ENCODE peak calls at places on chromosomes 5 and 9, in nine cellular contexts. J, U, P, Q, L, F, V, R and M are unnamed samples.

GRCh38 chr9:122810306-122810946 is 10.5 kb downstream of the OR1K1 start:
- DNase-seq in J (peak; percentile 82), U (peak; percentile 74), P (peak; percentile 84), Q (peak; percentile 50), L (peak; percentile 79), F (no peak), V (peak; percentile 84), R (peak; percentile 78), M (peak; percentile 52)

GRCh38 chr5:131528682-131529081 is 106.3 kb downstream of the RAPGEF6 start:
- DNase-seq in J (no peak), U (no peak), P (peak; percentile 80), Q (no peak), L (no peak), F (no peak), V (no peak), R (no peak), M (no peak)

GRCh38 chr5:160237571-160238093 is 8.3 kb downstream of the FABP6 start:
- DNase-seq in J (no peak), U (no peak), P (no peak), Q (no peak), L (no peak), F (no peak), V (no peak), R (no peak), M (no peak)

GRCh38 chr5:163269624-163270023 is 167.8 kb upstream of the CCNG1 start:
- DNase-seq in J (no peak), U (no peak), P (no peak), Q (no peak), L (peak; percentile 0), F (no peak), V (no peak), R (peak; percentile 4), M (no peak)

GRCh38 chr5:10586008-10586407 is 22.1 kb downstream of the ANKRD33B start:
- DNase-seq in J (no peak), U (no peak), P (no peak), Q (no peak), L (no peak), F (no peak), V (no peak), R (no peak), M (no peak)

GRCh38 chr9:107389617-107390071 is 99.9 kb downstream of the KLF4 start:
- DNase-seq in J (peak; percentile 85), U (no peak), P (peak; percentile 87), Q (no peak), L (no peak), F (peak; percentile 77), V (no peak), R (peak; percentile 13), M (no peak)

GRCh38 chr9:77177894-77178794 is 810 bp downstream of the VPS13A start:
- DNase-seq in J (peak; percentile 76), U (peak; percentile 56), P (peak; percentile 68), Q (peak; percentile 50), L (peak; percentile 70), F (no peak), V (peak; percentile 63), R (peak; percentile 32), M (peak; percentile 41)

GRCh38 chr5:1516615-1517601 is 6.9 kb downstream of the LPCAT1 start:
- DNase-seq in J (peak; percentile 54), U (peak; percentile 9), P (no peak), Q (no peak), L (no peak), F (peak; percentile 65), V (no peak), R (peak; percentile 48), M (no peak)

GRCh38 chr5:31329722-31330121 is 136.2 kb downstream of the CDH6 start:
- DNase-seq in J (no peak), U (no peak), P (no peak), Q (no peak), L (no peak), F (no peak), V (no peak), R (no peak), M (no peak)

GRCh38 chr5:135810188-135810943 is 24.1 kb upstream of the SLC25A48 start:
- DNase-seq in J (peak; percentile 72), U (no peak), P (no peak), Q (no peak), L (no peak), F (no peak), V (no peak), R (no peak), M (no peak)

GRCh38 chr9:133792721-133793470 is 54.7 kb upstream of the SARDH start:
- DNase-seq in J (peak; percentile 88), U (peak; percentile 85), P (peak; percentile 51), Q (peak; percentile 7), L (peak; percentile 58), F (no peak), V (peak; percentile 21), R (peak; percentile 70), M (peak; percentile 48)

GRCh38 chr5:45639038-45639437 is 57.1 kb downstream of the HCN1 start:
- DNase-seq in J (no peak), U (no peak), P (no peak), Q (no peak), L (no peak), F (no peak), V (no peak), R (no peak), M (no peak)

GRCh38 chr5:163509288-163510040 is 4.0 kb downstream of the MAT2B start:
- DNase-seq in J (no peak), U (no peak), P (peak; percentile 93), Q (no peak), L (no peak), F (peak; percentile 81), V (peak; percentile 21), R (peak; percentile 55), M (peak; percentile 19)

GRCh38 chr9:128067898-128068655 is at the start of gene SLC25A25:
- DNase-seq in J (peak; percentile 100), U (peak; percentile 100), P (peak; percentile 99), Q (peak; percentile 100), L (peak; percentile 99), F (peak; percentile 99), V (peak; percentile 99), R (peak; percentile 99), M (peak; percentile 100)

GRCh38 chr5:97923496-97923895 is 740.4 kb upstream of the RIOK2 start:
- DNase-seq in J (no peak), U (no peak), P (peak; percentile 30), Q (no peak), L (no peak), F (no peak), V (no peak), R (no peak), M (no peak)

GRCh38 chr9:110996436-110997224 is 41.6 kb downstream of the LPAR1 start:
- DNase-seq in J (peak; percentile 89), U (no peak), P (no peak), Q (no peak), L (no peak), F (no peak), V (no peak), R (no peak), M (no peak)

GRCh38 chr5:1003296-1003937 is 5.2 kb upstream of the NKD2 start:
- DNase-seq in J (peak; percentile 63), U (peak; percentile 24), P (peak; percentile 63), Q (no peak), L (no peak), F (peak; percentile 95), V (peak; percentile 35), R (no peak), M (peak; percentile 20)

GRCh38 chr9:130607640-130608420 is 28.5 kb downstream of the FUBP3 start:
- DNase-seq in J (no peak), U (no peak), P (no peak), Q (no peak), L (no peak), F (no peak), V (no peak), R (no peak), M (no peak)

GRCh38 chr5:90640484-90641059 is 82.0 kb downstream of the ADGRV1 start:
- DNase-seq in J (no peak), U (no peak), P (no peak), Q (no peak), L (no peak), F (no peak), V (no peak), R (no peak), M (no peak)

GRCh38 chr9:3359048-3359692 is 166.6 kb downstream of the RFX3 start:
- DNase-seq in J (no peak), U (no peak), P (no peak), Q (no peak), L (peak; percentile 11), F (no peak), V (no peak), R (no peak), M (no peak)

GRCh38 chr5:95940758-95941682 is 20.6 kb downstream of the ELL2 start:
- DNase-seq in J (no peak), U (no peak), P (no peak), Q (no peak), L (no peak), F (no peak), V (no peak), R (no peak), M (no peak)
- H3K4me3 ChIP-seq in J (no peak overlapping the region), U (no peak overlapping the region), P (no peak overlapping the region), Q (no peak overlapping the region), L (no peak overlapping the region), F (no peak overlapping the region), V (no peak overlapping the region), R (no peak overlapping the region), M (no peak overlapping the region)

DNA sequence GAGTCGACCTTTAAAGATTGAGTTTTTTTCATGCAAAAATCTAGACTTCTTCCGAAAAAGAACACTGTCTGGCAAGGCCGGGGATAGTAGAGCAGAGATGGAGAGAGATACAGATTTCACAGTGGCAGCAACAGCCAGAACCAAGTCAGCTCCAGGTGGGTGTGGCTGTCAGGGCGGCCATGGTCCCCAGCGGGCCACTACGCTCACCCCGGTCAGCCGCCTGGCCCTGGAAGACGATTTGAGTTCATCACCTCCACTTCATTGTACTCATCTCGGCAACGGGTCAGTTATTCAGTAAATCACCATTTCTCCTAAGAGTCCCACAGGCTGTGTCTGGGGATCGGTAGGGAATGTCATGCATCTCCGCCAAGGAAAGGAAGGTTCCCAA is 53.0 kb downstream of the ZNF354C start:
- DNase-seq in J (no peak), U (no peak), P (no peak), Q (no peak), L (no peak), F (peak; percentile 23), V (no peak), R (no peak), M (no peak)
- H3K9me3 ChIP-seq in J (peaks cover 17% of the 10 kb centered on the region), U (peaks cover 22% of the 10 kb centered on the region), P (peaks cover 2% of the 10 kb centered on the region), Q (peaks cover 5% of the 10 kb centered on the region), L (no peaks in the 10 kb centered on the region), F (peaks cover 26% of the 10 kb centered on the region), V (peaks cover 10% of the 10 kb centered on the region), R (peaks cover 18% of the 10 kb centered on the region), M (no peaks in the 10 kb centered on the region)

DNA sequence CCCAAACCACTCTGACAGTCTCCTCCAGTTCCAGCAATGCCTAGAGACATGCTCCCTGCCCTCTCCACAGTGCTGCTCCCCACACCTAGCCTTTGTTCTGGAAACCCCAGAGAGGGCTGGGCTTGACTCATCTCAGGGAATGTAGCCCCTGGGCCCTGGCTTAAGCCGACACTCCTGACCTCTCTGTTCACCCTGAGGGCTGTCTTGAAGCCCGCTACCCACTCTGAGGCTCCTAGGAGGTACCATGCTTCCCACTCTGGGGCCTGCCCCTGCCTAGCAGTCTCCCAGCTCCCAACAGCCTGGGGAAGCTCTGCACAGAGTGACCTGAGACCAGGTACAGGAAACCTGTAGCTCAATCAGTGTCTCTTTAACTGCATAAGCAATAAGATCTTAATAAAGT is 4.0 kb downstream of the SLC35A4 start:
- DNase-seq in J (peak; percentile 51), U (no peak), P (no peak), Q (no peak), L (no peak), F (no peak), V (no peak), R (no peak), M (no peak)
- H3K4me3 ChIP-seq in J (no peak overlapping the region), U (no peak overlapping the region), P (no peak overlapping the region), Q (no peak overlapping the region), L (no peak overlapping the region), F (no peak overlapping the region), V (peak overlapping the region; percentile 54), R (no peak overlapping the region), M (peak overlapping the region; percentile 9)

GRCh38 chr5:150595466-150596031 is 44.9 kb upstream of the SYNPO start:
- DNase-seq in J (no peak), U (no peak), P (no peak), Q (no peak), L (no peak), F (peak; percentile 60), V (no peak), R (no peak), M (no peak)
- H3K9me3 ChIP-seq in J (no peaks in the 10 kb centered on the region), U (no peaks in the 10 kb centered on the region), P (no peaks in the 10 kb centered on the region), Q (no peaks in the 10 kb centered on the region), L (no peaks in the 10 kb centered on the region), F (no peaks in the 10 kb centered on the region), V (no peaks in the 10 kb centered on the region), R (no peaks in the 10 kb centered on the region), M (no peaks in the 10 kb centered on the region)